ENCODE peak calls at places on chromosomes 1 and 21, in five cellular contexts. P is Peyer's patch, R is cardiac muscle cell, D is thoracic aorta, T is fibroblast of lung. H is an unnamed sample. For H3K27me3, the result is how much of the 10 kb centered on the place peaks cover.

GRCh38 chr21:36229181-36229580 is 72.6 kb downstream of the DOP1B start:
- DNase-seq in P (no peak), D (no peak), T (peak), R (no peak), H (no peak)

GRCh38 chr1:213523781-213524398 is 463.9 kb upstream of the PROX1 start:
- DNase-seq in T (no peak), D (no peak), P (no peak), R (peak), H (no peak)

GRCh38 chr1:212638419-212639151 is 30.0 kb downstream of the ATF3 start:
- DNase-seq in P (no peak), T (peak), D (no peak), R (peak), H (no peak)

GRCh38 chr1:20546637-20547036 is 5.7 kb upstream of the FAM43B start:
- DNase-seq in P (no peak), T (no peak), R (no peak), D (no peak), H (no peak)

GRCh38 chr1:211613108-211613947 is 34.4 kb upstream of the SLC30A1 start:
- DNase-seq in T (peak), R (peak), P (no peak), D (peak), H (peak)

GRCh38 chr1:18144921-18145699 is 37.5 kb downstream of the IGSF21 start:
- DNase-seq in P (no peak), D (no peak), T (no peak), R (no peak), H (no peak)

GRCh38 chr1:109513110-109513702 is 3.7 kb upstream of the AMIGO1 start:
- DNase-seq in P (no peak), T (no peak), D (no peak), R (no peak), H (no peak)

GRCh38 chr1:213745451-213745850 is 242.3 kb upstream of the PROX1 start:
- DNase-seq in D (no peak), P (no peak), R (no peak), T (no peak), H (no peak)

GRCh38 chr1:107344268-107344667 is 203.4 kb downstream of the NTNG1 start:
- DNase-seq in D (no peak), R (no peak), T (no peak), P (no peak), H (no peak)

GRCh38 chr1:41446851-41447610 is 37.5 kb downstream of the EDN2 start:
- DNase-seq in T (no peak), R (no peak), D (no peak), P (no peak), H (no peak)

GRCh38 chr1:190754769-190755168 is 277.1 kb upstream of the BRINP3 start:
- DNase-seq in D (no peak), T (peak), P (no peak), R (no peak), H (peak)

GRCh38 chr1:200206340-200206739 is 178.8 kb downstream of the NR5A2 start:
- DNase-seq in R (no peak), D (no peak), T (peak), P (no peak), H (no peak)

GRCh38 chr1:212700892-212701819 is 1.5 kb upstream of the BATF3 start:
- DNase-seq in T (peak), D (no peak), P (peak), R (peak), H (peak)

GRCh38 chr1:30756206-30756544 is 1.4 kb downstream of the LAPTM5 start:
- DNase-seq in R (no peak), P (no peak), T (no peak), D (no peak), H (no peak)

GRCh38 chr1:116368241-116368640 is 4.8 kb upstream of the ATP1A1 start:
- DNase-seq in R (no peak), D (no peak), P (no peak), T (no peak), H (no peak)

GRCh38 chr1:198959676-198960075 is 320.8 kb downstream of the PTPRC start:
- DNase-seq in R (no peak), P (no peak), T (no peak), D (no peak), H (no peak)

GRCh38 chr1:16143566-16144324 is 12.1 kb downstream of the EPHA2 start:
- DNase-seq in P (no peak), T (peak), R (peak), D (no peak), H (no peak)

GRCh38 chr1:197918815-197919522 is 1.8 kb downstream of the LHX9 start:
- DNase-seq in P (no peak), D (no peak), R (no peak), T (no peak), H (no peak)

DNA sequence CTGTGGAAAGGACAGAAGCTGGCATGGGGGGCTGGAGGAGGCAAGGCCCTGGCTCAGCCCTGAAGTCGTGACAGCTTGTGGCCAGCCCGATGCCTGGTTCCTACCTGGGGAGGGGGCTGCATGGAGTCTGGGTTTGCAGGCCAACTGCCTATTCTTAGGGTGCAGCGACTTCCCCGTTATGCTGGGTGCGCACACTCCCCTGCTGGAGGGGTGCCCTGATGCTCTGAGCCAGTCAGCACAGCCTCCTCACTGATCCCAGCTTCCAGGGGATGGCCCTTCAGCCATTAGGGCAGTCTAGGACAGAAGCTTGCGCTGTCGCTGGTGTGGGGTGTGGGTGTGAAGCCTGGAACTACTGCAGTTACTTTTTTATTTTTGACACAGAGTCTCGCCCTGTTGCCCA is 30.0 kb upstream of the SLC19A1 start:
- DNase-seq in P (no peak), R (no peak), D (no peak), T (no peak), H (no peak)
- H3K27me3 ChIP-seq in P (under half), R (under half), D (under half), T (under half), H (under half)

GRCh38 chr1:7375329-7375728 is 395.8 kb upstream of the VAMP3 start:
- DNase-seq in P (no peak), T (no peak), R (no peak), D (no peak), H (no peak)

GRCh38 chr1:7372477-7373120 is 398.5 kb upstream of the VAMP3 start:
- DNase-seq in D (no peak), R (no peak), T (no peak), P (no peak), H (no peak)

GRCh38 chr1:7374761-7375160 is 396.3 kb upstream of the VAMP3 start:
- DNase-seq in D (no peak), R (no peak), P (no peak), T (no peak), H (no peak)

GRCh38 chr1:7373251-7373650 is 397.8 kb upstream of the VAMP3 start:
- DNase-seq in P (no peak), D (no peak), T (no peak), R (no peak), H (no peak)

GRCh38 chr1:7373936-7374760 is 396.9 kb upstream of the VAMP3 start:
- DNase-seq in D (no peak), R (no peak), P (no peak), T (peak), H (peak)
- H3K27me3 ChIP-seq in D (under half), R (under half), P (under half), T (under half), H (under half)

DNA sequence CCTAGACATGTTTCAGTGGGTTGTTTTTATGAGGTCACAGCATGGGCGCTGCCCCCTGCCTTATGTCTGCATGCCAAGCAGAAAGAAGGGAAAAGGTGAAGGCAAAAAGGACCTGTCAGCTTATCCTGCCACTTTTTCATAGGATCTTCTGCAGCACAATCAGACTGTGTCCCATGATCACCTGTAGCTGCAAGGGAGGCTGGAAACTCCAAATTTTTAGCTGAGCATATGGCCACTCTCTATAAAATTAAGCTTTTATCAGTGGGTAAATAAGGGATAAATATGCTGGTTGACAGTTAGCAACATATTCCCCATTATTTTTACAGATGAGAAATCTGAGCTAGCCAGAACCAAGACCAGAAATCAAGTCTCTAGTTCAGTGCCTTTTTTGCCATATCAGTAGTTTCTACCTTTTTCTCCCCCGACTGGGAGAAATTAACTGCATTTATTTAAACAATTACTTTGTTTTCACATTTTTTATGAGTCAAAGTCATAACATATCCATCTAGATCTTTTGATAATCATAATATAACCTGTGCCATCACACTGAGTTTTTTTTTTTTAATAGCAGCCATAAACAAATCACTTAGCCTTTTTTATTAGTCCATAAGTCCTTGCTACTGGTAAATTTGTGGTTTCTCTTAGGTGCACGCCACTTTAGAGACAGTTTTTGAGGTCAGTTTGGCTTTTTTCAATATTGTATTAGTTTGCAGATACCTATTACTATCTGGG is 307.0 kb downstream of the NFIA start:
- DNase-seq in D (no peak), P (no peak), T (no peak), R (no peak), H (no peak)
- H3K27me3 ChIP-seq in D (under half), P (under half), T (under half), R (under half), H (under half)

GRCh38 chr1:226485192-226485591 is 63.4 kb upstream of the STUM start:
- DNase-seq in P (no peak), R (no peak), T (no peak), D (no peak), H (no peak)

GRCh38 chr1:226487921-226488320 is 60.6 kb upstream of the STUM start:
- DNase-seq in T (no peak), R (no peak), D (no peak), P (no peak), H (no peak)

GRCh38 chr1:226482975-226483660 is 65.4 kb upstream of the STUM start:
- DNase-seq in P (no peak), T (no peak), D (no peak), R (peak), H (no peak)

GRCh38 chr1:226489718-226490440 is 58.7 kb upstream of the STUM start:
- DNase-seq in P (no peak), R (no peak), T (no peak), D (no peak), H (no peak)

GRCh38 chr1:226486163-226486562 is 62.4 kb upstream of the STUM start:
- DNase-seq in T (no peak), R (no peak), D (no peak), P (no peak), H (no peak)
- H3K27me3 ChIP-seq in T (under half), R (under half), D (under half), P (under half), H (under half)

GRCh38 chr1:151807131-151807530 is 1.9 kb upstream of the LINGO4 start:
- DNase-seq in R (no peak), D (no peak), T (no peak), P (no peak), H (no peak)

GRCh38 chr1:151803164-151803563 is 2.1 kb downstream of the LINGO4 start:
- DNase-seq in P (no peak), R (no peak), T (no peak), D (no peak), H (no peak)

GRCh38 chr1:151803915-151804314 is 1.3 kb downstream of the LINGO4 start:
- DNase-seq in P (no peak), D (no peak), T (no peak), R (no peak), H (no peak)

GRCh38 chr1:151806170-151806569 is 951 bp upstream of the LINGO4 start:
- DNase-seq in R (no peak), T (no peak), D (no peak), P (no peak), H (no peak)

DNA sequence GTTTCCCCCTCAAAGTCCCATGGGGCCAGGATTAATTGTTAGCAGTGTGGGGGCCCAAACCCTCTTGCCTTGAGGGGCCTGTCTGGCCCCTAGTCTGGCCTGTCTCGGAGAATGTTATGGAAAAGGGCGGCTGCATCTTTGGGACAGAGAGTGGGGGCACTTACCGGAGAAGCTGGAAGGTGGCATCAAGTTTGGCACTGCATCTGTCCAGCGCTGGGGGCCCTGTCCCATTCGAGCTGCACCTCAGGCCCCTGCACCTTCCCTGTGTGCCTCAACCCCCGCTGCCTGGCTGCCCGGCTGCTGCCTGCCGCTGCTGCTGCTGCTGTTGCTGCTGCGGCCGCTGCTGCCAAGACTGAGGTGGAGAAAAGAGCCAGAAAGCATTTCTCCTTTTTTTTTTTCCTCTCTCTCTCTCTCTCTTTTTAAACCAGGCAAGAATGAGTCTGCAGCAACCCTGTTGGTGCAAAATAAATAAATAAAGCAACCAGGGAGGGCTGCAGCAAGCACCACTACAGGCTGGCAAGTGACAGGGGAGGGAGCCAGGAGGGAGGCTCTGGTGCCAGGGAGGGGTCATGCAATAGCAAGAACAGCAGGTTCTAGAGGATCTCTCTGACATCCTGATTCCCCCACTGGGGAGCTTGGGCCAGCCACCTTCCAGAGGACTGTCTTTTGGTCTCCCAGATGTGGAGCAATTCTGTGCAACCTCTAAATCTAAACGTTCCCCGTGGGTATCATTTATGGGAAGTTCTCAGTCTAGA is at the start of gene LINGO4:
- DNase-seq in P (no peak), R (no peak), D (no peak), T (no peak), H (no peak)
- H3K27me3 ChIP-seq in P (under half), R (under half), D (under half), T (half or more), H (under half)

H was measured in SJCRH30.